ENCODE peak calls at places on chromosomes 4 and X, in six cellular contexts. F is upper lobe of left lung, P is SK-N-SH, M is spleen, A is sigmoid colon, D is suprapubic skin. S is an unnamed sample.

GRCh38 chr4:41537267-41537890 is 578 bp upstream of the LIMCH1 start:
- DNase-seq in F (no peak), P (no peak), M (no peak), A (no peak), D (no peak), S (no peak)

GRCh38 chr4:131288441-131288840 is 1860.7 kb upstream of the PCDH10 start:
- DNase-seq in F (no peak), P (no peak), M (no peak), A (no peak), D (no peak), S (no peak)

GRCh38 chr4:145234086-145234694 is 53.8 kb upstream of the OTUD4 start:
- DNase-seq in F (no peak), P (peak; percentile 65), M (no peak), A (no peak), D (no peak), S (peak; percentile 59)

GRCh38 chr4:145779319-145779801 is 99.4 kb downstream of the C4orf51 start:
- DNase-seq in F (no peak), P (no peak), M (no peak), A (no peak), D (no peak), S (no peak)

GRCh38 chr4:186723207-186724047 is at the start of gene FAT1:
- DNase-seq in F (peak; percentile 94), P (peak; percentile 85), M (no peak), A (peak; percentile 85), D (peak; percentile 69), S (peak; percentile 71)

GRCh38 chrX:20320461-20321159 is 53.9 kb upstream of the RPS6KA3 start:
- DNase-seq in F (no peak), P (no peak), M (peak; percentile 80), A (no peak), D (no peak), S (no peak)

GRCh38 chr4:139454111-139454600 is at the start of gene RAB33B:
- DNase-seq in F (no peak), P (no peak), M (no peak), A (no peak), D (peak; percentile 95), S (no peak)

GRCh38 chr4:140426610-140427103 is 791 bp downstream of the CLGN start:
- DNase-seq in F (no peak), P (peak; percentile 74), M (no peak), A (no peak), D (peak; percentile 41), S (no peak)

GRCh38 chr4:87032884-87033533 is 98.2 kb downstream of the AFF1 start:
- DNase-seq in F (no peak), P (no peak), M (no peak), A (no peak), D (no peak), S (no peak)

GRCh38 chr4:150385606-150386005 is 196.3 kb upstream of the MAB21L2 start:
- DNase-seq in F (no peak), P (no peak), M (no peak), A (no peak), D (no peak), S (no peak)

GRCh38 chr4:40316333-40316781 is 18.8 kb upstream of the CHRNA9 start:
- DNase-seq in F (no peak), P (no peak), M (no peak), A (peak; percentile 44), D (no peak), S (no peak)

GRCh38 chr4:165458451-165458850 is 79.6 kb downstream of the CPE start:
- DNase-seq in F (no peak), P (no peak), M (no peak), A (no peak), D (no peak), S (no peak)

GRCh38 chr4:26812049-26812729 is 48.5 kb upstream of the STIM2 start:
- DNase-seq in F (no peak), P (no peak), M (no peak), A (no peak), D (no peak), S (no peak)

GRCh38 chr4:125985856-125986255 is 671.1 kb downstream of the FAT4 start:
- DNase-seq in F (no peak), P (no peak), M (no peak), A (no peak), D (no peak), S (no peak)

GRCh38 chr4:98447648-98448047 is 186.5 kb downstream of the RAP1GDS1 start:
- DNase-seq in F (no peak), P (no peak), M (no peak), A (no peak), D (no peak), S (peak; percentile 11)

GRCh38 chr4:25234390-25235367 is 846 bp downstream of the PI4K2B start:
- DNase-seq in F (peak; percentile 93), P (peak; percentile 71), M (peak; percentile 93), A (peak; percentile 69), D (peak; percentile 70), S (peak; percentile 42)

GRCh38 chrX:103536732-103537131 is 17.4 kb upstream of the RAB40A start:
- DNase-seq in F (no peak), P (no peak), M (no peak), A (no peak), D (no peak), S (no peak)

GRCh38 chr4:24912252-24913098 is at the start of gene CCDC149:
- DNase-seq in F (peak; percentile 94), P (peak; percentile 86), M (peak; percentile 80), A (peak; percentile 84), D (peak; percentile 73), S (peak; percentile 78)

GRCh38 chrX:88424541-88424940 is 322.5 kb upstream of the CPXCR1 start:
- DNase-seq in F (no peak), P (no peak), M (no peak), A (no peak), D (no peak), S (no peak)

GRCh38 chrX:88424071-88424470 is 323.0 kb upstream of the CPXCR1 start:
- DNase-seq in F (no peak), P (no peak), M (no peak), A (no peak), D (no peak), S (no peak)

GRCh38 chrX:88425739-88426138 is 321.3 kb upstream of the CPXCR1 start:
- DNase-seq in F (no peak), P (no peak), M (no peak), A (no peak), D (no peak), S (no peak)
- TF ChIP-seq CTCF in F (no peak), P (peak; percentile 65), M (no peak), A (no peak), D (no peak), S (no peak)

GRCh38 chr4:122733805-122734155 is 1.3 kb downstream of the BBS12 start:
- DNase-seq in F (no peak), P (no peak), M (no peak), A (no peak), D (no peak), S (no peak)

GRCh38 chr4:122728781-122729330 is 3.6 kb upstream of the BBS12 start:
- DNase-seq in F (no peak), P (no peak), M (no peak), A (no peak), D (no peak), S (no peak)

GRCh38 chr4:122731676-122732075 is 828 bp upstream of the BBS12 start:
- DNase-seq in F (no peak), P (no peak), M (no peak), A (no peak), D (no peak), S (no peak)

GRCh38 chr4:122732329-122733026 is at the start of gene BBS12:
- DNase-seq in F (peak; percentile 96), P (peak; percentile 95), M (peak; percentile 100), A (peak; percentile 99), D (peak; percentile 99), S (peak; percentile 100)
- TF ChIP-seq POLR2AphosphoS5 in F (peak; percentile 63), P (peak; percentile 56), M (peak; percentile 78), A (peak; percentile 87), D (no peak), S (peak; percentile 14)

DNA sequence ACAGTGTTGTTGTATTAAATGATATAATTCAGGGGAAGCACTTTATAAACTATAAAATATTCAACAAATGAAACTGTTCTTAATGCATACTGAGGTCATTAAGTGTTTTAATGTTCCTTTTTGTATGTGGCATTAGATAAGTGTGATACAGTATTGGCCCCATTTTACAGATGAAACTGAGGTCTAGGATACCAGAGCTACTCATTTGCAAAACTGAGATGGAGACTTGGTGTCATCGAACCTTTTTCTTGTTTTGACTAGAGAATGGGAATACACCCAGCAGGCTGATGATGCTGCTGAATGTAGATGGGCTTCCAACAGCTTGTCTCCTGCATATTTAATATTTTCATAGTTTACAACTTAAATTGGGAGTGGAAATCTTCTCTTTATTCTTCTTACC is 34.6 kb downstream of the TAF1 start:
- DNase-seq in F (no peak), P (no peak), M (no peak), A (no peak), D (no peak), S (no peak)
- H3K36me3 ChIP-seq in F (peaks cover 3% of the 10 kb centered on the region), P (peaks cover 34% of the 10 kb centered on the region), M (peaks cover 100% of the 10 kb centered on the region), A (peaks cover 3% of the 10 kb centered on the region), D (peaks cover 71% of the 10 kb centered on the region), S (peaks cover 3% of the 10 kb centered on the region)

DNA sequence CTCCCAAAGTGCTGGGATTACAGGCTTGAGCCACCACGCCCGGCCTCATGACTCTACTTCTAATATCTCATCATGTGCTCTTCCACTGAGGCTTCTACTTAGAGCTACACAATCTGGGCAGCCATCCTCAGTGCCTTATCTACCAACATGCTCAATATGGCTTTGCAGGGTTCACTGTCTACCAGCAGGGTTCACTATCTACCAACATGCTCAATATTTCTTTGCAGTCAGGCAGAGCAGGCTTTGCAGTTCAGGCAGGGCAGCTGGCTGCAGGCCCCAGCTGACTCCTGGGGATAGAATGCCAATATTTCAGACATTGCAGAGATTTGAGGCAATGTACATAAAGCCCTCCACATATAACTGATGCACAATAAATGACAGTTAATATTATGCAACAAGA is 47.5 kb downstream of the PKD2 start:
- DNase-seq in F (no peak), P (peak; percentile 20), M (no peak), A (no peak), D (no peak), S (peak; percentile 37)
- TF ChIP-seq CTCF in F (no peak), P (peak; percentile 59), M (no peak), A (no peak), D (peak; percentile 43), S (peak; percentile 50)

GRCh38 chrX:320126-320783 is 1.7 kb upstream of the GTPBP6 start:
- DNase-seq in F (no peak), P (no peak), M (peak; percentile 87), A (peak; percentile 76), D (peak; percentile 74), S (peak; percentile 26)
- TF ChIP-seq POLR2AphosphoS5 in F (no peak), P (no peak), M (no peak), A (no peak), D (no peak), S (no peak)

GRCh38 chr4:119098306-119098705 is 37.3 kb upstream of the MYOZ2 start:
- DNase-seq in F (no peak), P (no peak), M (no peak), A (no peak), D (no peak), S (no peak)
- H3K36me3 ChIP-seq in F (no peaks in the 10 kb centered on the region), P (no peaks in the 10 kb centered on the region), M (no peaks in the 10 kb centered on the region), A (no peaks in the 10 kb centered on the region), D (no peaks in the 10 kb centered on the region), S (no peaks in the 10 kb centered on the region)

GRCh38 chrX:69618803-69619202 is 2.9 kb downstream of the EDA start:
- DNase-seq in F (no peak), P (peak; percentile 17), M (no peak), A (no peak), D (no peak), S (peak; percentile 11)
- TF ChIP-seq CTCF in F (peak; percentile 19), P (peak; percentile 62), M (peak; percentile 26), A (peak; percentile 38), D (peak; percentile 37), S (peak; percentile 34)